ENCODE peak calls at places on chromosomes 2 and 18, in six cellular contexts. G, F, W, N, U and J are unnamed samples.

GRCh38 chr2:129912066-129912820 is 67.2 kb upstream of the RAB6C start:
- DNase-seq in G (no peak), F (no peak), W (peak), N (no peak), U (no peak), J (no peak)

GRCh38 chr18:62751977-62752376 is 36.6 kb downstream of the PHLPP1 start:
- DNase-seq in G (no peak), F (no peak), W (no peak), N (no peak), U (no peak), J (no peak)

GRCh38 chr2:235333076-235333475 is 160.8 kb upstream of the AGAP1 start:
- DNase-seq in G (no peak), F (no peak), W (no peak), N (no peak), U (no peak), J (no peak)

GRCh38 chr18:35393716-35394115 is 16.6 kb upstream of the ZNF396 start:
- DNase-seq in G (no peak), F (no peak), W (no peak), N (no peak), U (no peak), J (no peak)

GRCh38 chr2:21146638-21147037 is 22.9 kb downstream of the TDRD15 start:
- DNase-seq in G (no peak), F (no peak), W (no peak), N (no peak), U (no peak), J (no peak)

GRCh38 chr18:59659486-59660187 is 37.6 kb downstream of the CCBE1 start:
- DNase-seq in G (no peak), F (no peak), W (no peak), N (peak), U (no peak), J (peak)

GRCh38 chr2:220811952-220812570 is 760.0 kb downstream of the EPHA4 start:
- DNase-seq in G (no peak), F (peak), W (no peak), N (peak), U (no peak), J (peak)

GRCh38 chr2:11376071-11376470 is 31.6 kb upstream of the ROCK2 start:
- DNase-seq in G (no peak), F (no peak), W (no peak), N (no peak), U (no peak), J (no peak)

GRCh38 chr2:39697480-39697879 is 31.8 kb downstream of the TMEM178A start:
- DNase-seq in G (no peak), F (no peak), W (no peak), N (no peak), U (no peak), J (peak)

GRCh38 chr2:47043142-47043890 is 111.8 kb downstream of the STPG4 start:
- DNase-seq in G (peak), F (peak), W (peak), N (peak), U (no peak), J (peak)

GRCh38 chr2:83365476-83365875 is 1093.6 kb downstream of the SUCLG1 start:
- DNase-seq in G (no peak), F (no peak), W (no peak), N (no peak), U (no peak), J (no peak)

GRCh38 chr2:215973954-215974699 is 39.2 kb downstream of the MREG start:
- DNase-seq in G (no peak), F (no peak), W (no peak), N (peak), U (no peak), J (no peak)

GRCh38 chr2:128790541-128790944 is 471.9 kb upstream of the HS6ST1 start:
- DNase-seq in G (no peak), F (no peak), W (no peak), N (peak), U (no peak), J (no peak)

GRCh38 chr2:109031481-109032228 is 42.6 kb upstream of the EDAR start:
- DNase-seq in G (peak), F (no peak), W (no peak), N (peak), U (no peak), J (peak)

GRCh38 chr2:128832946-128833560 is 514.4 kb upstream of the HS6ST1 start:
- DNase-seq in G (no peak), F (no peak), W (no peak), N (no peak), U (no peak), J (no peak)

GRCh38 chr18:73235921-73236320 is 368.1 kb upstream of the NETO1 start:
- DNase-seq in G (no peak), F (no peak), W (no peak), N (peak), U (no peak), J (peak)

GRCh38 chr2:241443486-241444223 is 64.7 kb downstream of the STK25 start:
- DNase-seq in G (no peak), F (no peak), W (no peak), N (peak), U (no peak), J (peak)

GRCh38 chr18:77071711-77072292 is 60.8 kb downstream of the MBP start:
- DNase-seq in G (no peak), F (peak), W (no peak), N (peak), U (peak), J (peak)

GRCh38 chr18:24103622-24104021 is 35.2 kb upstream of the CABYR start:
- DNase-seq in G (no peak), F (no peak), W (no peak), N (no peak), U (no peak), J (peak)

GRCh38 chr2:212032536-212033219 is 505.9 kb downstream of the ERBB4 start:
- DNase-seq in G (no peak), F (no peak), W (no peak), N (peak), U (no peak), J (peak)

GRCh38 chr18:31219395-31219794 is 56.7 kb upstream of the DSC1 start:
- DNase-seq in G (no peak), F (no peak), W (no peak), N (no peak), U (no peak), J (no peak)

GRCh38 chr2:239394346-239394945 is 6.4 kb downstream of the HDAC4 start:
- DNase-seq in G (peak), F (no peak), W (no peak), N (no peak), U (no peak), J (no peak)

GRCh38 chr18:22899421-22899820 is 33.7 kb upstream of the RBBP8 start:
- DNase-seq in G (no peak), F (no peak), W (no peak), N (no peak), U (no peak), J (no peak)
- TF ChIP-seq CTCF in G (no peak), F (no peak), W (no peak), N (no peak), U (no peak), J (no peak)

DNA sequence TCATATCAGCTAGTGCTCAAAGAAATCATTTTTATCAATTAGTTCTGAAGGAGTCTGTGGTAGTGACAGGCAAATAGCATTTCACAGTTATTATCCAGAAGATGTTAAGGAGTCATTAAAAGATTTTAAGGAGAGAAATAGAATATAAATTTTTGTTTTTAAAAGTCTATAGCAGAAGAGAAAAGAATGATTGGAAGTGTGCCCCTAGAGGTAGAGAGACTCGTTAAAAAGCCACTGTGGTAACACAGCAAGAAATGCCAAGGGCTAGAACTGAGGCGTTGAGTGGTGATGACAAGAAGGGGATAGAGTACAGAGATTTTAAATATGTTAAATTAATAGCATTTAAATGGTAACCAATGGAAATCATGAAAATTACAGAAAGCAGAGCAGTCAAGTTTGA is 78.3 kb downstream of the VWC2L start:
- DNase-seq in G (no peak), F (no peak), W (no peak), N (no peak), U (no peak), J (no peak)
- TF ChIP-seq CTCF in G (no peak), F (no peak), W (no peak), N (no peak), U (no peak), J (no peak)

DNA sequence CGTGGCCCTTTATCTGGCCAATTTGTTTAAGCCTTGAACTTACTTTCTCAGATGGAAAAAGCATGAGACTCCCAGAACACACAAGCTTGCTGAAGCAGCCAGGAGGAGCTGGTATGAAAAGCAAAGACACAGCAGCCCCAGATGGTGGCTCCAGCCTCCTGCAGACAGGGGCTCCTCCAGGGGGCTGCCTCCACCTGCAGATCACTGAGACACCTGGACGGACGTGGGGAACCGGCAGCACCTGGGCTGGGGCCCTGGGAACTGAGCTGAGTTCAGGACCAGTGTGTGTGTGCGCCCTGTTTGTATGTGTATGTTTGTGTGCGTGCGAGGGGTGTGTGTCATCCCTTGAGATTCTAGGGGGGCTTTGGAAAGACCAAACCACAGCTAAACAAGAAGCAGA is 8.6 kb downstream of the CYS1 start:
- DNase-seq in G (no peak), F (no peak), W (no peak), N (no peak), U (no peak), J (no peak)
- TF ChIP-seq CTCF in G (no peak), F (no peak), W (no peak), N (no peak), U (no peak), J (no peak)

GRCh38 chr2:33645861-33646260 is 46.8 kb upstream of the FAM98A start:
- DNase-seq in G (no peak), F (peak), W (no peak), N (peak), U (no peak), J (peak)

GRCh38 chr2:33655626-33656025 is 56.5 kb upstream of the FAM98A start:
- DNase-seq in G (no peak), F (no peak), W (no peak), N (no peak), U (no peak), J (no peak)

GRCh38 chr2:33644215-33644614 is 45.1 kb upstream of the FAM98A start:
- DNase-seq in G (no peak), F (no peak), W (no peak), N (no peak), U (no peak), J (no peak)

DNA sequence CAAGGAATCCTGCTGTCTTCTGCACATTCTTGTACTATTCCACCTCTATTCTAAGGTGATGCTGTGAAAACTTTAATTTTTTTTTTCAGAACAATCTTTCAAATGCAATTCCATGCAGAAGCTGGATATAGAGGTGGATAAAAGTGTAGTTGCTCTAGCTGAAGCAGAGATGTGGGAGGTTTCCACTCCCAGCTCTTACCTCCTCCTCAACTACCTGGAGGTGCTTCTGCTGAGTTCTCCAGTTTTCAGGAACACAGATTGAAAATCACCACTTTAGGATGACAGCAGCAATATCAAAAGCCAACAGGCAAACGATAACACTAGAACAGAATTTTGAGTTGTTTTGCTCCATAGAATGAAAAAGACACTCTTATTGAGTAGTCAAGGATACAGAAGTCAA is 51.1 kb upstream of the FAM98A start:
- DNase-seq in G (no peak), F (no peak), W (no peak), N (no peak), U (no peak), J (no peak)
- TF ChIP-seq CTCF in G (no peak), F (no peak), W (no peak), N (no peak), U (no peak), J (no peak)

GRCh38 chr2:116749994-116750393 is 1064.5 kb upstream of the DDX18 start:
- DNase-seq in G (no peak), F (no peak), W (no peak), N (no peak), U (no peak), J (no peak)

DNA sequence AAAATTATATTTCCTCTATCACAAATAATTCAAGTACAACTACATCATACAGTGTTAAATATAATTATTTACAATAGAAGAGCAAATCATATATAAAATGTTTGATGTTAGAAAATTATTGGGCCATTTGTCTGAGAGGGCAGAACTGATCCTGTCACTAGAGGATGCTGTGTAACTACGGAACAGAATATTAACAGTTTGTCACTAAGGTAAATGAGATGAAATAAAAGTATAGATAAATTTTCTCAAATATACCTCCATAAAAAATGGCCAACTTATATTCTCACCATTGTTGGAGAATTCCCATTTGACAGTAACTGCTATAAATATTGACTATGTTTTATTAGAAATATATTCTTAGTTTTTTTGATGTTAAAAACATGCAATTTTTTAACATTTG is 1067.4 kb upstream of the DDX18 start:
- DNase-seq in G (no peak), F (no peak), W (no peak), N (no peak), U (no peak), J (no peak)
- TF ChIP-seq CTCF in G (no peak), F (no peak), W (no peak), N (no peak), U (no peak), J (no peak)